ENCODE peak calls at places on chromosomes 4 and X, in nine cellular contexts. One of them, this sample, is unnamed.

GRCh38 chr4:87038837-87039715 is 104.3 kb downstream of the AFF1 start:
- DNase-seq in WTC11: peak
- DNase-seq in GM20000: no peak
- DNase-seq in AG09309: peak
- DNase-seq in fibroblast of mammary gland: peak
- DNase-seq in mucosa of descending colon: no peak
- DNase-seq in AG04449: no peak
- DNase-seq in Caco-2: no peak
- DNase-seq in fibroblast of lung: peak
- DNase-seq in this sample: no peak

GRCh38 chrX:20265726-20266681 is 705 bp downstream of the RPS6KA3 start:
- DNase-seq in WTC11: peak
- DNase-seq in GM20000: peak
- DNase-seq in AG09309: no peak
- DNase-seq in fibroblast of mammary gland: no peak
- DNase-seq in mucosa of descending colon: peak
- DNase-seq in AG04449: no peak
- DNase-seq in Caco-2: no peak
- DNase-seq in fibroblast of lung: peak
- DNase-seq in this sample: peak

GRCh38 chr4:2372488-2373030 is 45.9 kb downstream of the ZFYVE28 start:
- DNase-seq in WTC11: no peak
- DNase-seq in GM20000: no peak
- DNase-seq in AG09309: no peak
- DNase-seq in fibroblast of mammary gland: no peak
- DNase-seq in mucosa of descending colon: no peak
- DNase-seq in AG04449: no peak
- DNase-seq in Caco-2: no peak
- DNase-seq in fibroblast of lung: no peak
- DNase-seq in this sample: no peak

GRCh38 chr4:99763635-99764101 is 53.0 kb upstream of the DAPP1 start:
- DNase-seq in WTC11: no peak
- DNase-seq in GM20000: no peak
- DNase-seq in AG09309: peak
- DNase-seq in fibroblast of mammary gland: peak
- DNase-seq in mucosa of descending colon: no peak
- DNase-seq in AG04449: peak
- DNase-seq in Caco-2: no peak
- DNase-seq in fibroblast of lung: peak
- DNase-seq in this sample: no peak

GRCh38 chrX:118116308-118117068 is at the start of gene KLHL13:
- DNase-seq in WTC11: peak
- DNase-seq in GM20000: peak
- DNase-seq in AG09309: no peak
- DNase-seq in fibroblast of mammary gland: peak
- DNase-seq in mucosa of descending colon: peak
- DNase-seq in AG04449: no peak
- DNase-seq in Caco-2: peak
- DNase-seq in fibroblast of lung: peak
- DNase-seq in this sample: no peak

GRCh38 chrX:151206871-151207270 is 30.5 kb downstream of the GPR50 start:
- DNase-seq in WTC11: no peak
- DNase-seq in GM20000: no peak
- DNase-seq in AG09309: no peak
- DNase-seq in fibroblast of mammary gland: no peak
- DNase-seq in mucosa of descending colon: no peak
- DNase-seq in AG04449: no peak
- DNase-seq in Caco-2: no peak
- DNase-seq in fibroblast of lung: no peak
- DNase-seq in this sample: no peak

GRCh38 chrX:37347420-37347819 is 1.7 kb upstream of the PRRG1 start:
- DNase-seq in WTC11: no peak
- DNase-seq in GM20000: no peak
- DNase-seq in AG09309: peak
- DNase-seq in fibroblast of mammary gland: peak
- DNase-seq in mucosa of descending colon: no peak
- DNase-seq in AG04449: peak
- DNase-seq in Caco-2: peak
- DNase-seq in fibroblast of lung: peak
- DNase-seq in this sample: no peak

GRCh38 chr4:173318648-173319211 is 15.4 kb downstream of the HMGB2 start:
- DNase-seq in WTC11: no peak
- DNase-seq in GM20000: no peak
- DNase-seq in AG09309: no peak
- DNase-seq in fibroblast of mammary gland: peak
- DNase-seq in mucosa of descending colon: no peak
- DNase-seq in AG04449: no peak
- DNase-seq in Caco-2: no peak
- DNase-seq in fibroblast of lung: peak
- DNase-seq in this sample: no peak

GRCh38 chr4:147094228-147094627 is 148.6 kb upstream of the TTC29 start:
- DNase-seq in WTC11: peak
- DNase-seq in GM20000: no peak
- DNase-seq in AG09309: no peak
- DNase-seq in fibroblast of mammary gland: no peak
- DNase-seq in mucosa of descending colon: no peak
- DNase-seq in AG04449: no peak
- DNase-seq in Caco-2: no peak
- DNase-seq in fibroblast of lung: no peak
- DNase-seq in this sample: no peak

GRCh38 chr4:82560853-82561744 is 689 bp downstream of the TMEM150C start:
- DNase-seq in WTC11: peak
- DNase-seq in GM20000: peak
- DNase-seq in AG09309: no peak
- DNase-seq in fibroblast of mammary gland: no peak
- DNase-seq in mucosa of descending colon: no peak
- DNase-seq in AG04449: no peak
- DNase-seq in Caco-2: no peak
- DNase-seq in fibroblast of lung: no peak
- DNase-seq in this sample: no peak

GRCh38 chr4:39635023-39635422 is 3.6 kb downstream of the SMIM14 start:
- DNase-seq in WTC11: peak
- DNase-seq in GM20000: no peak
- DNase-seq in AG09309: no peak
- DNase-seq in fibroblast of mammary gland: no peak
- DNase-seq in mucosa of descending colon: peak
- DNase-seq in AG04449: no peak
- DNase-seq in Caco-2: peak
- DNase-seq in fibroblast of lung: peak
- DNase-seq in this sample: no peak

GRCh38 chr4:62193726-62194125 is 993.6 kb downstream of the ADGRL3 start:
- DNase-seq in WTC11: no peak
- DNase-seq in GM20000: no peak
- DNase-seq in AG09309: no peak
- DNase-seq in fibroblast of mammary gland: no peak
- DNase-seq in mucosa of descending colon: no peak
- DNase-seq in AG04449: no peak
- DNase-seq in Caco-2: no peak
- DNase-seq in fibroblast of lung: peak
- DNase-seq in this sample: no peak

GRCh38 chr4:42655921-42656735 is 777 bp downstream of the ATP8A1 start:
- DNase-seq in WTC11: peak
- DNase-seq in GM20000: peak
- DNase-seq in AG09309: no peak
- DNase-seq in fibroblast of mammary gland: no peak
- DNase-seq in mucosa of descending colon: peak
- DNase-seq in AG04449: no peak
- DNase-seq in Caco-2: peak
- DNase-seq in fibroblast of lung: no peak
- DNase-seq in this sample: peak

GRCh38 chr4:152634110-152634760 is 45.6 kb downstream of the TMEM154 start:
- DNase-seq in WTC11: no peak
- DNase-seq in GM20000: no peak
- DNase-seq in AG09309: peak
- DNase-seq in fibroblast of mammary gland: peak
- DNase-seq in mucosa of descending colon: no peak
- DNase-seq in AG04449: no peak
- DNase-seq in Caco-2: no peak
- DNase-seq in fibroblast of lung: no peak
- DNase-seq in this sample: no peak

GRCh38 chr4:26296514-26296913 is 24.3 kb upstream of the RBPJ start:
- DNase-seq in WTC11: no peak
- DNase-seq in GM20000: no peak
- DNase-seq in AG09309: no peak
- DNase-seq in fibroblast of mammary gland: no peak
- DNase-seq in mucosa of descending colon: no peak
- DNase-seq in AG04449: no peak
- DNase-seq in Caco-2: no peak
- DNase-seq in fibroblast of lung: no peak
- DNase-seq in this sample: no peak

GRCh38 chr4:64200001-64200555 is 209.2 kb downstream of the TECRL start:
- DNase-seq in WTC11: no peak
- DNase-seq in GM20000: no peak
- DNase-seq in AG09309: no peak
- DNase-seq in fibroblast of mammary gland: no peak
- DNase-seq in mucosa of descending colon: no peak
- DNase-seq in AG04449: no peak
- DNase-seq in Caco-2: no peak
- DNase-seq in fibroblast of lung: no peak
- DNase-seq in this sample: no peak

GRCh38 chrX:13028871-13029336 is 15.5 kb downstream of the FAM9C start:
- DNase-seq in WTC11: no peak
- DNase-seq in GM20000: no peak
- DNase-seq in AG09309: no peak
- DNase-seq in fibroblast of mammary gland: no peak
- DNase-seq in mucosa of descending colon: no peak
- DNase-seq in AG04449: no peak
- DNase-seq in Caco-2: peak
- DNase-seq in fibroblast of lung: peak
- DNase-seq in this sample: no peak

GRCh38 chr4:144645102-144645469 is 870 bp upstream of the HHIP start:
- DNase-seq in WTC11: peak
- DNase-seq in GM20000: no peak
- DNase-seq in AG09309: no peak
- DNase-seq in fibroblast of mammary gland: no peak
- DNase-seq in mucosa of descending colon: no peak
- DNase-seq in AG04449: no peak
- DNase-seq in Caco-2: no peak
- DNase-seq in fibroblast of lung: peak
- DNase-seq in this sample: no peak

GRCh38 chr4:152540941-152541340 is 5.0 kb upstream of the FBXW7 start:
- DNase-seq in WTC11: no peak
- DNase-seq in GM20000: no peak
- DNase-seq in AG09309: no peak
- DNase-seq in fibroblast of mammary gland: no peak
- DNase-seq in mucosa of descending colon: no peak
- DNase-seq in AG04449: no peak
- DNase-seq in Caco-2: no peak
- DNase-seq in fibroblast of lung: no peak
- DNase-seq in this sample: no peak

DNA sequence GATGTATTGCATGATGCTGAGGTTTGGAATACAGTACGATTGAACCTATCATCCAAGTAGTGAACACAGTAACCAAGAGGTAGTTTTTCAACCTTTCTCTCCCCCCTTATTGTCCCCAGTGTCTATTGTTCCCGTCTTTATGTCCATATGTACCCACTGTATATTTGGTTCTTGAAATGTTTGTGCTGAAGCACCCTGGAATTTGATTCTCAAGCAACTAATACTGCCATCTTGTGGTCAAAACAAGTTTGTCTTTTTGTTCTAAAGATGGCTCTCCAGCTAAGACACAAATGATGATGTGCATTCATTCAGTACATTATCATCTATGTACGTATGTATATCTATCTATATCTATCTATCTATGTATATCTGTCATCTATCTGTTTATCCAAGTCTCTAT is 33.5 kb upstream of the DCX start:
- DNase-seq in WTC11: no peak
- DNase-seq in GM20000: peak
- DNase-seq in AG09309: peak
- DNase-seq in fibroblast of mammary gland: peak
- DNase-seq in mucosa of descending colon: no peak
- DNase-seq in AG04449: no peak
- DNase-seq in Caco-2: no peak
- DNase-seq in fibroblast of lung: peak
- DNase-seq in this sample: no peak
- TF ChIP-seq CTCF in WTC11: peak
- TF ChIP-seq CTCF in GM20000: no peak
- TF ChIP-seq CTCF in AG09309: peak
- TF ChIP-seq CTCF in fibroblast of mammary gland: peak
- TF ChIP-seq CTCF in mucosa of descending colon: no peak
- TF ChIP-seq CTCF in AG04449: peak
- TF ChIP-seq CTCF in Caco-2: peak
- TF ChIP-seq CTCF in fibroblast of lung: peak
- TF ChIP-seq CTCF in this sample: no peak

GRCh38 chr4:15144249-15144966 is 142.1 kb downstream of the CPEB2 start:
- DNase-seq in WTC11: no peak
- DNase-seq in GM20000: no peak
- DNase-seq in AG09309: no peak
- DNase-seq in fibroblast of mammary gland: no peak
- DNase-seq in mucosa of descending colon: no peak
- DNase-seq in AG04449: no peak
- DNase-seq in Caco-2: no peak
- DNase-seq in fibroblast of lung: no peak
- DNase-seq in this sample: no peak
- TF ChIP-seq CTCF in WTC11: no peak
- TF ChIP-seq CTCF in GM20000: no peak
- TF ChIP-seq CTCF in AG09309: no peak
- TF ChIP-seq CTCF in fibroblast of mammary gland: no peak
- TF ChIP-seq CTCF in mucosa of descending colon: no peak
- TF ChIP-seq CTCF in AG04449: no peak
- TF ChIP-seq CTCF in Caco-2: no peak
- TF ChIP-seq CTCF in fibroblast of lung: no peak
- TF ChIP-seq CTCF in this sample: no peak

GRCh38 chrX:26848511-26848910 is 614.6 kb downstream of the PPP4R3C start:
- DNase-seq in WTC11: no peak
- DNase-seq in GM20000: no peak
- DNase-seq in AG09309: no peak
- DNase-seq in fibroblast of mammary gland: no peak
- DNase-seq in mucosa of descending colon: no peak
- DNase-seq in AG04449: no peak
- DNase-seq in Caco-2: no peak
- DNase-seq in fibroblast of lung: peak
- DNase-seq in this sample: no peak

GRCh38 chrX:26851981-26852380 is 611.2 kb downstream of the PPP4R3C start:
- DNase-seq in WTC11: no peak
- DNase-seq in GM20000: peak
- DNase-seq in AG09309: no peak
- DNase-seq in fibroblast of mammary gland: peak
- DNase-seq in mucosa of descending colon: no peak
- DNase-seq in AG04449: no peak
- DNase-seq in Caco-2: no peak
- DNase-seq in fibroblast of lung: peak
- DNase-seq in this sample: no peak
- TF ChIP-seq CTCF in WTC11: no peak
- TF ChIP-seq CTCF in GM20000: no peak
- TF ChIP-seq CTCF in AG09309: no peak
- TF ChIP-seq CTCF in fibroblast of mammary gland: no peak
- TF ChIP-seq CTCF in mucosa of descending colon: no peak
- TF ChIP-seq CTCF in AG04449: no peak
- TF ChIP-seq CTCF in Caco-2: no peak
- TF ChIP-seq CTCF in fibroblast of lung: no peak
- TF ChIP-seq CTCF in this sample: no peak

DNA sequence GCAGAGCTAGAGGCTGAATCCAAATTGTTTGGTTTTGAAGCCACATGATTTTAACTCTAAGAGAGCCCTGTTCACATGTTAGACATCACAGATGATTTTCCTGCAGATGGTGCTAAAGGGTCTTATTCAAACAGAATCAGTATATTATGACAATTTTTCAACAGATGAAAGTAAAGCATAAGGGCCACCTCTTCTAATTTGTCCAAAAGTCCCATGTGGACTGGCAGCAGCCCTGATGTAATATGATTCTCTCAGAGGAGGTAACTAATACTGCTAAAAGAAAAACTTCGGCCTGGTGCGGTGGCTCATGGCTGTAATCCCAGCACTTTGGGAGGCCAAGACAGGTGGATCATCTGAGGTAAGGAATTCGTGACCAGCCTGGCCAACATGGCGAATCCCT is 26.0 kb upstream of the SETD7 start:
- DNase-seq in WTC11: no peak
- DNase-seq in GM20000: no peak
- DNase-seq in AG09309: no peak
- DNase-seq in fibroblast of mammary gland: peak
- DNase-seq in mucosa of descending colon: no peak
- DNase-seq in AG04449: no peak
- DNase-seq in Caco-2: no peak
- DNase-seq in fibroblast of lung: peak
- DNase-seq in this sample: no peak
- TF ChIP-seq CTCF in WTC11: no peak
- TF ChIP-seq CTCF in GM20000: no peak
- TF ChIP-seq CTCF in AG09309: no peak
- TF ChIP-seq CTCF in fibroblast of mammary gland: peak
- TF ChIP-seq CTCF in mucosa of descending colon: no peak
- TF ChIP-seq CTCF in AG04449: peak
- TF ChIP-seq CTCF in Caco-2: no peak
- TF ChIP-seq CTCF in fibroblast of lung: no peak
- TF ChIP-seq CTCF in this sample: no peak

This sample was measured in natural killer cell.